ENCODE peak calls at places on chromosomes 1 and 21, in six cellular contexts. One of them, this sample, is unnamed.

GRCh38 chr1:27413004-27413403 is 20.6 kb downstream of the GPR3 start:
- DNase-seq in right cardiac atrium: no peak
- DNase-seq in Daoy: no peak
- DNase-seq in iris pigment epithelial cell: no peak
- DNase-seq in cardiac fibroblast: no peak
- DNase-seq in T-helper 2 cell: no peak
- DNase-seq in this sample: no peak

GRCh38 chr1:209045326-209046057 is 538.0 kb upstream of the CAMK1G start:
- DNase-seq in cardiac fibroblast: no peak
- DNase-seq in Daoy: peak; percentile 35
- DNase-seq in right cardiac atrium: no peak
- DNase-seq in T-helper 2 cell: no peak
- DNase-seq in iris pigment epithelial cell: peak; percentile 25
- DNase-seq in this sample: no peak

GRCh38 chr1:46535063-46535462 is 16.4 kb downstream of the KNCN start:
- DNase-seq in Daoy: no peak
- DNase-seq in iris pigment epithelial cell: no peak
- DNase-seq in cardiac fibroblast: no peak
- DNase-seq in T-helper 2 cell: no peak
- DNase-seq in right cardiac atrium: no peak
- DNase-seq in this sample: peak; percentile 16

GRCh38 chr21:36542312-36543101 is 62.6 kb upstream of the CLDN14 start:
- DNase-seq in T-helper 2 cell: no peak
- DNase-seq in right cardiac atrium: no peak
- DNase-seq in iris pigment epithelial cell: no peak
- DNase-seq in cardiac fibroblast: no peak
- DNase-seq in Daoy: no peak
- DNase-seq in this sample: no peak

GRCh38 chr1:56357931-56358783 is 221.2 kb downstream of the PLPP3 start:
- DNase-seq in right cardiac atrium: no peak
- DNase-seq in T-helper 2 cell: no peak
- DNase-seq in Daoy: no peak
- DNase-seq in cardiac fibroblast: peak; percentile 26
- DNase-seq in iris pigment epithelial cell: no peak
- DNase-seq in this sample: no peak

GRCh38 chr1:234599617-234600417 is 10.2 kb downstream of the IRF2BP2 start:
- DNase-seq in T-helper 2 cell: peak; percentile 67
- DNase-seq in right cardiac atrium: peak; percentile 96
- DNase-seq in cardiac fibroblast: peak; percentile 92
- DNase-seq in iris pigment epithelial cell: peak; percentile 89
- DNase-seq in Daoy: peak; percentile 94
- DNase-seq in this sample: peak; percentile 50

GRCh38 chr21:42777757-42778344 is 101.5 kb downstream of the WDR4 start:
- DNase-seq in right cardiac atrium: no peak
- DNase-seq in T-helper 2 cell: no peak
- DNase-seq in cardiac fibroblast: no peak
- DNase-seq in Daoy: peak; percentile 54
- DNase-seq in iris pigment epithelial cell: peak; percentile 10
- DNase-seq in this sample: no peak

GRCh38 chr1:228106800-228107054 is 2.4 kb downstream of the MRPL55 start:
- DNase-seq in T-helper 2 cell: no peak
- DNase-seq in right cardiac atrium: no peak
- DNase-seq in iris pigment epithelial cell: no peak
- DNase-seq in cardiac fibroblast: no peak
- DNase-seq in Daoy: no peak
- DNase-seq in this sample: no peak

GRCh38 chr1:112998592-112999235 is 42.7 kb upstream of the SLC16A1 start:
- DNase-seq in T-helper 2 cell: no peak
- DNase-seq in cardiac fibroblast: peak; percentile 98
- DNase-seq in iris pigment epithelial cell: peak; percentile 95
- DNase-seq in right cardiac atrium: peak; percentile 82
- DNase-seq in Daoy: peak; percentile 20
- DNase-seq in this sample: peak; percentile 39

GRCh38 chr1:169483500-169483966 is 2.2 kb downstream of the SLC19A2 start:
- DNase-seq in right cardiac atrium: no peak
- DNase-seq in T-helper 2 cell: no peak
- DNase-seq in cardiac fibroblast: peak; percentile 68
- DNase-seq in iris pigment epithelial cell: peak; percentile 92
- DNase-seq in Daoy: peak; percentile 39
- DNase-seq in this sample: no peak

GRCh38 chr1:32962248-32962896 is 2.2 kb downstream of the RNF19B start:
- DNase-seq in T-helper 2 cell: no peak
- DNase-seq in cardiac fibroblast: no peak
- DNase-seq in right cardiac atrium: no peak
- DNase-seq in Daoy: peak; percentile 33
- DNase-seq in iris pigment epithelial cell: peak; percentile 57
- DNase-seq in this sample: no peak

GRCh38 chr1:59565611-59566410 is 248.9 kb upstream of the HOOK1 start:
- DNase-seq in iris pigment epithelial cell: peak; percentile 73
- DNase-seq in Daoy: peak; percentile 95
- DNase-seq in cardiac fibroblast: peak; percentile 34
- DNase-seq in T-helper 2 cell: no peak
- DNase-seq in right cardiac atrium: peak; percentile 46
- DNase-seq in this sample: no peak

GRCh38 chr1:6424619-6425593 is at the start of gene ESPN:
- DNase-seq in Daoy: no peak
- DNase-seq in right cardiac atrium: no peak
- DNase-seq in T-helper 2 cell: no peak
- DNase-seq in iris pigment epithelial cell: no peak
- DNase-seq in cardiac fibroblast: no peak
- DNase-seq in this sample: no peak

GRCh38 chr21:32597205-32597604 is 11.9 kb upstream of the TCP10L start:
- DNase-seq in Daoy: peak; percentile 85
- DNase-seq in T-helper 2 cell: no peak
- DNase-seq in right cardiac atrium: no peak
- DNase-seq in cardiac fibroblast: peak; percentile 61
- DNase-seq in iris pigment epithelial cell: peak; percentile 88
- DNase-seq in this sample: no peak

GRCh38 chr1:91553196-91553595 is 52.5 kb downstream of the CDC7 start:
- DNase-seq in iris pigment epithelial cell: peak; percentile 76
- DNase-seq in right cardiac atrium: peak; percentile 56
- DNase-seq in cardiac fibroblast: peak; percentile 82
- DNase-seq in T-helper 2 cell: no peak
- DNase-seq in Daoy: no peak
- DNase-seq in this sample: no peak

GRCh38 chr1:232562855-232563510 is 67.0 kb downstream of the SIPA1L2 start:
- DNase-seq in right cardiac atrium: no peak
- DNase-seq in Daoy: no peak
- DNase-seq in T-helper 2 cell: no peak
- DNase-seq in iris pigment epithelial cell: no peak
- DNase-seq in cardiac fibroblast: no peak
- DNase-seq in this sample: no peak

GRCh38 chr21:43789276-43790052 is at the start of gene RRP1:
- DNase-seq in T-helper 2 cell: peak; percentile 90
- DNase-seq in right cardiac atrium: peak; percentile 97
- DNase-seq in iris pigment epithelial cell: peak; percentile 82
- DNase-seq in Daoy: peak; percentile 98
- DNase-seq in cardiac fibroblast: peak; percentile 90
- DNase-seq in this sample: peak; percentile 79

GRCh38 chr1:84146375-84147032 is 2.4 kb downstream of the PRKACB start:
- DNase-seq in cardiac fibroblast: peak; percentile 54
- DNase-seq in iris pigment epithelial cell: peak; percentile 86
- DNase-seq in T-helper 2 cell: no peak
- DNase-seq in right cardiac atrium: no peak
- DNase-seq in Daoy: peak; percentile 25
- DNase-seq in this sample: no peak

GRCh38 chr1:209618756-209619420 is 33.3 kb downstream of the LAMB3 start:
- DNase-seq in cardiac fibroblast: peak; percentile 7
- DNase-seq in iris pigment epithelial cell: no peak
- DNase-seq in T-helper 2 cell: no peak
- DNase-seq in right cardiac atrium: peak; percentile 74
- DNase-seq in Daoy: peak; percentile 61
- DNase-seq in this sample: no peak

GRCh38 chr21:25283720-25284119 is 323.6 kb downstream of the MRPL39 start:
- DNase-seq in T-helper 2 cell: no peak
- DNase-seq in right cardiac atrium: no peak
- DNase-seq in Daoy: no peak
- DNase-seq in iris pigment epithelial cell: peak; percentile 41
- DNase-seq in cardiac fibroblast: peak; percentile 71
- DNase-seq in this sample: no peak

GRCh38 chr1:108141604-108142003 is 58.5 kb downstream of the SLC25A24 start:
- DNase-seq in Daoy: no peak
- DNase-seq in iris pigment epithelial cell: peak; percentile 70
- DNase-seq in T-helper 2 cell: no peak
- DNase-seq in right cardiac atrium: no peak
- DNase-seq in cardiac fibroblast: peak; percentile 19
- DNase-seq in this sample: no peak

GRCh38 chr1:164602480-164603093 is 43.6 kb downstream of the PBX1 start:
- DNase-seq in iris pigment epithelial cell: peak; percentile 70
- DNase-seq in cardiac fibroblast: peak; percentile 74
- DNase-seq in T-helper 2 cell: no peak
- DNase-seq in right cardiac atrium: peak; percentile 85
- DNase-seq in Daoy: peak; percentile 75
- DNase-seq in this sample: peak; percentile 77

GRCh38 chr1:78833491-78833890 is 173.0 kb downstream of the ADGRL4 start:
- DNase-seq in right cardiac atrium: no peak
- DNase-seq in iris pigment epithelial cell: peak; percentile 84
- DNase-seq in Daoy: peak; percentile 92
- DNase-seq in T-helper 2 cell: no peak
- DNase-seq in cardiac fibroblast: peak; percentile 83
- DNase-seq in this sample: peak; percentile 9

GRCh38 chr1:94336991-94337390 is 81.2 kb upstream of the ABCD3 start:
- DNase-seq in cardiac fibroblast: no peak
- DNase-seq in T-helper 2 cell: no peak
- DNase-seq in iris pigment epithelial cell: no peak
- DNase-seq in right cardiac atrium: no peak
- DNase-seq in Daoy: no peak
- DNase-seq in this sample: no peak

GRCh38 chr1:92571578-92571977 is 84.9 kb upstream of the GFI1 start:
- DNase-seq in cardiac fibroblast: no peak
- DNase-seq in T-helper 2 cell: no peak
- DNase-seq in Daoy: no peak
- DNase-seq in right cardiac atrium: no peak
- DNase-seq in iris pigment epithelial cell: no peak
- DNase-seq in this sample: no peak

GRCh38 chr1:225949041-225949440 is 8.0 kb upstream of the LEFTY2 start:
- DNase-seq in cardiac fibroblast: no peak
- DNase-seq in Daoy: no peak
- DNase-seq in T-helper 2 cell: no peak
- DNase-seq in right cardiac atrium: no peak
- DNase-seq in iris pigment epithelial cell: no peak
- DNase-seq in this sample: no peak

GRCh38 chr1:226424228-226425003 is 16.5 kb upstream of the PARP1 start:
- DNase-seq in cardiac fibroblast: peak; percentile 52
- DNase-seq in right cardiac atrium: no peak
- DNase-seq in Daoy: peak; percentile 65
- DNase-seq in T-helper 2 cell: no peak
- DNase-seq in iris pigment epithelial cell: peak; percentile 39
- DNase-seq in this sample: peak; percentile 19

GRCh38 chr1:145828368-145829016 is 4.5 kb downstream of the POLR3C start:
- DNase-seq in iris pigment epithelial cell: no peak
- DNase-seq in Daoy: no peak
- DNase-seq in T-helper 2 cell: no peak
- DNase-seq in cardiac fibroblast: no peak
- DNase-seq in right cardiac atrium: no peak
- DNase-seq in this sample: no peak

GRCh38 chr21:46121286-46122221 is 23.6 kb downstream of the COL6A2 start:
- DNase-seq in iris pigment epithelial cell: no peak
- DNase-seq in Daoy: no peak
- DNase-seq in right cardiac atrium: peak; percentile 60
- DNase-seq in cardiac fibroblast: no peak
- DNase-seq in T-helper 2 cell: peak; percentile 1
- DNase-seq in this sample: no peak

GRCh38 chr1:33985656-33986055 is 121.8 kb downstream of the HMGB4 start:
- DNase-seq in cardiac fibroblast: peak; percentile 10
- DNase-seq in T-helper 2 cell: no peak
- DNase-seq in iris pigment epithelial cell: no peak
- DNase-seq in right cardiac atrium: no peak
- DNase-seq in Daoy: peak; percentile 17
- DNase-seq in this sample: no peak

GRCh38 chr1:204989266-204990058 is 53.5 kb upstream of the CNTN2 start:
- DNase-seq in Daoy: peak; percentile 79
- DNase-seq in iris pigment epithelial cell: peak; percentile 72
- DNase-seq in cardiac fibroblast: peak; percentile 80
- DNase-seq in T-helper 2 cell: peak; percentile 13
- DNase-seq in right cardiac atrium: peak; percentile 79
- DNase-seq in this sample: peak; percentile 81

GRCh38 chr21:42453301-42454220 is 42.5 kb downstream of the RSPH1 start:
- DNase-seq in T-helper 2 cell: no peak
- DNase-seq in Daoy: no peak
- DNase-seq in cardiac fibroblast: no peak
- DNase-seq in right cardiac atrium: no peak
- DNase-seq in iris pigment epithelial cell: no peak
- DNase-seq in this sample: no peak

GRCh38 chr1:116375165-116375883 is 2.3 kb downstream of the ATP1A1 start:
- DNase-seq in Daoy: no peak
- DNase-seq in cardiac fibroblast: peak; percentile 47
- DNase-seq in iris pigment epithelial cell: peak; percentile 34
- DNase-seq in T-helper 2 cell: no peak
- DNase-seq in right cardiac atrium: no peak
- DNase-seq in this sample: no peak

GRCh38 chr1:156082111-156083091 is at the start of gene MEX3A:
- DNase-seq in iris pigment epithelial cell: peak; percentile 67
- DNase-seq in cardiac fibroblast: peak; percentile 77
- DNase-seq in Daoy: peak; percentile 81
- DNase-seq in T-helper 2 cell: peak; percentile 45
- DNase-seq in right cardiac atrium: peak; percentile 90
- DNase-seq in this sample: peak; percentile 80

GRCh38 chr1:161779393-161779792 is 13.3 kb downstream of the ATF6 start:
- DNase-seq in iris pigment epithelial cell: peak; percentile 19
- DNase-seq in Daoy: no peak
- DNase-seq in T-helper 2 cell: no peak
- DNase-seq in right cardiac atrium: no peak
- DNase-seq in cardiac fibroblast: no peak
- DNase-seq in this sample: no peak

GRCh38 chr1:101178341-101178687 is 58.5 kb upstream of the S1PR1 start:
- DNase-seq in T-helper 2 cell: no peak
- DNase-seq in right cardiac atrium: no peak
- DNase-seq in Daoy: no peak
- DNase-seq in cardiac fibroblast: no peak
- DNase-seq in iris pigment epithelial cell: no peak
- DNase-seq in this sample: no peak

GRCh38 chr1:85361106-85361505 is 84.7 kb upstream of the BCL10 start:
- DNase-seq in right cardiac atrium: no peak
- DNase-seq in cardiac fibroblast: peak; percentile 65
- DNase-seq in T-helper 2 cell: no peak
- DNase-seq in iris pigment epithelial cell: peak; percentile 62
- DNase-seq in Daoy: peak; percentile 73
- DNase-seq in this sample: no peak

GRCh38 chr1:214321686-214322453 is 40.9 kb downstream of the SMYD2 start:
- DNase-seq in cardiac fibroblast: no peak
- DNase-seq in iris pigment epithelial cell: no peak
- DNase-seq in T-helper 2 cell: no peak
- DNase-seq in right cardiac atrium: no peak
- DNase-seq in Daoy: no peak
- DNase-seq in this sample: no peak

This sample was measured in NCI-H1105 treated with DMSO at 0.1 percent for 48 hours.